ENCODE peak calls at places on chromosomes 5 and 9, in eight cellular contexts. One of them, this sample, is unnamed.

GRCh38 chr9:99235874-99236627 is 14.0 kb downstream of the SEC61B start:
- DNase-seq in mesenchymal stem cell: no peak
- DNase-seq in colonic mucosa: no peak
- DNase-seq in adipocyte: no peak
- DNase-seq in fibroblast of lung: no peak
- DNase-seq in endodermal cell: no peak
- DNase-seq in PC-3: no peak
- DNase-seq in Karpas-422: peak
- DNase-seq in this sample: no peak

GRCh38 chr5:98911221-98912040 is 17.4 kb downstream of the CHD1 start:
- DNase-seq in mesenchymal stem cell: peak
- DNase-seq in adipocyte: peak
- DNase-seq in PC-3: no peak
- DNase-seq in fibroblast of lung: no peak
- DNase-seq in endodermal cell: no peak
- DNase-seq in colonic mucosa: no peak
- DNase-seq in Karpas-422: no peak
- DNase-seq in this sample: no peak

GRCh38 chr5:39501403-39501802 is 76.6 kb upstream of the DAB2 start:
- DNase-seq in colonic mucosa: no peak
- DNase-seq in mesenchymal stem cell: peak
- DNase-seq in PC-3: peak
- DNase-seq in adipocyte: peak
- DNase-seq in Karpas-422: no peak
- DNase-seq in endodermal cell: no peak
- DNase-seq in fibroblast of lung: peak
- DNase-seq in this sample: no peak

GRCh38 chr9:123435471-123435870 is 79.5 kb downstream of the CRB2 start:
- DNase-seq in Karpas-422: no peak
- DNase-seq in PC-3: no peak
- DNase-seq in endodermal cell: peak
- DNase-seq in mesenchymal stem cell: no peak
- DNase-seq in adipocyte: no peak
- DNase-seq in fibroblast of lung: no peak
- DNase-seq in colonic mucosa: no peak
- DNase-seq in this sample: peak

GRCh38 chr9:23319092-23319491 is 506.9 kb downstream of the ELAVL2 start:
- DNase-seq in colonic mucosa: no peak
- DNase-seq in adipocyte: no peak
- DNase-seq in mesenchymal stem cell: no peak
- DNase-seq in endodermal cell: no peak
- DNase-seq in PC-3: no peak
- DNase-seq in fibroblast of lung: no peak
- DNase-seq in Karpas-422: no peak
- DNase-seq in this sample: no peak

GRCh38 chr9:110443146-110443877 is 105.6 kb upstream of the TXNDC8 start:
- DNase-seq in fibroblast of lung: peak
- DNase-seq in mesenchymal stem cell: peak
- DNase-seq in endodermal cell: no peak
- DNase-seq in Karpas-422: no peak
- DNase-seq in adipocyte: peak
- DNase-seq in PC-3: peak
- DNase-seq in colonic mucosa: no peak
- DNase-seq in this sample: peak

GRCh38 chr9:18463991-18464390 is 10.0 kb upstream of the ADAMTSL1 start:
- DNase-seq in mesenchymal stem cell: no peak
- DNase-seq in fibroblast of lung: peak
- DNase-seq in adipocyte: no peak
- DNase-seq in colonic mucosa: no peak
- DNase-seq in Karpas-422: no peak
- DNase-seq in endodermal cell: no peak
- DNase-seq in PC-3: peak
- DNase-seq in this sample: no peak

GRCh38 chr9:98795970-98796363 is 388 bp downstream of the ANKS6 start:
- DNase-seq in endodermal cell: peak
- DNase-seq in mesenchymal stem cell: peak
- DNase-seq in Karpas-422: peak
- DNase-seq in PC-3: no peak
- DNase-seq in colonic mucosa: peak
- DNase-seq in fibroblast of lung: no peak
- DNase-seq in adipocyte: peak
- DNase-seq in this sample: no peak

GRCh38 chr9:91711755-91712591 is 238.1 kb downstream of the ROR2 start:
- DNase-seq in mesenchymal stem cell: peak
- DNase-seq in PC-3: peak
- DNase-seq in colonic mucosa: no peak
- DNase-seq in endodermal cell: no peak
- DNase-seq in Karpas-422: peak
- DNase-seq in fibroblast of lung: no peak
- DNase-seq in adipocyte: no peak
- DNase-seq in this sample: no peak

GRCh38 chr5:15425802-15426201 is 74.2 kb upstream of the FBXL7 start:
- DNase-seq in colonic mucosa: no peak
- DNase-seq in mesenchymal stem cell: no peak
- DNase-seq in Karpas-422: no peak
- DNase-seq in fibroblast of lung: no peak
- DNase-seq in endodermal cell: peak
- DNase-seq in PC-3: no peak
- DNase-seq in adipocyte: peak
- DNase-seq in this sample: no peak

GRCh38 chr9:136623849-136624183 is 38.9 kb upstream of the EGFL7 start:
- DNase-seq in endodermal cell: no peak
- DNase-seq in mesenchymal stem cell: no peak
- DNase-seq in fibroblast of lung: no peak
- DNase-seq in Karpas-422: no peak
- DNase-seq in colonic mucosa: peak
- DNase-seq in adipocyte: no peak
- DNase-seq in PC-3: no peak
- DNase-seq in this sample: no peak

GRCh38 chr9:124290743-124291554 is 33.2 kb downstream of the NEK6 start:
- DNase-seq in adipocyte: no peak
- DNase-seq in endodermal cell: no peak
- DNase-seq in colonic mucosa: no peak
- DNase-seq in PC-3: no peak
- DNase-seq in fibroblast of lung: no peak
- DNase-seq in Karpas-422: no peak
- DNase-seq in mesenchymal stem cell: peak
- DNase-seq in this sample: no peak

GRCh38 chr9:19464061-19464763 is 55.4 kb downstream of the ACER2 start:
- DNase-seq in adipocyte: no peak
- DNase-seq in endodermal cell: no peak
- DNase-seq in PC-3: no peak
- DNase-seq in fibroblast of lung: no peak
- DNase-seq in mesenchymal stem cell: no peak
- DNase-seq in Karpas-422: no peak
- DNase-seq in colonic mucosa: no peak
- DNase-seq in this sample: no peak
- H3K9ac ChIP-seq in adipocyte: peak
- H3K9ac ChIP-seq in endodermal cell: no peak
- H3K9ac ChIP-seq in PC-3: no peak
- H3K9ac ChIP-seq in fibroblast of lung: no peak
- H3K9ac ChIP-seq in mesenchymal stem cell: peak
- H3K9ac ChIP-seq in Karpas-422: no peak
- H3K9ac ChIP-seq in colonic mucosa: no peak
- H3K9ac ChIP-seq in this sample: peak

GRCh38 chr9:128416432-128417019 is 4.1 kb upstream of the CERCAM start:
- DNase-seq in PC-3: no peak
- DNase-seq in fibroblast of lung: no peak
- DNase-seq in adipocyte: no peak
- DNase-seq in endodermal cell: no peak
- DNase-seq in colonic mucosa: no peak
- DNase-seq in Karpas-422: peak
- DNase-seq in mesenchymal stem cell: no peak
- DNase-seq in this sample: no peak

GRCh38 chr9:128414461-128414860 is 6.2 kb upstream of the CERCAM start:
- DNase-seq in adipocyte: no peak
- DNase-seq in colonic mucosa: no peak
- DNase-seq in PC-3: peak
- DNase-seq in Karpas-422: no peak
- DNase-seq in endodermal cell: no peak
- DNase-seq in fibroblast of lung: no peak
- DNase-seq in mesenchymal stem cell: no peak
- DNase-seq in this sample: peak

GRCh38 chr9:128419061-128419925 is 1.4 kb upstream of the CERCAM start:
- DNase-seq in mesenchymal stem cell: peak
- DNase-seq in Karpas-422: no peak
- DNase-seq in endodermal cell: no peak
- DNase-seq in adipocyte: peak
- DNase-seq in PC-3: peak
- DNase-seq in fibroblast of lung: peak
- DNase-seq in colonic mucosa: no peak
- DNase-seq in this sample: no peak

GRCh38 chr9:128415222-128415621 is 5.4 kb upstream of the CERCAM start:
- DNase-seq in PC-3: no peak
- DNase-seq in fibroblast of lung: no peak
- DNase-seq in adipocyte: no peak
- DNase-seq in endodermal cell: no peak
- DNase-seq in Karpas-422: no peak
- DNase-seq in colonic mucosa: peak
- DNase-seq in mesenchymal stem cell: no peak
- DNase-seq in this sample: no peak

DNA sequence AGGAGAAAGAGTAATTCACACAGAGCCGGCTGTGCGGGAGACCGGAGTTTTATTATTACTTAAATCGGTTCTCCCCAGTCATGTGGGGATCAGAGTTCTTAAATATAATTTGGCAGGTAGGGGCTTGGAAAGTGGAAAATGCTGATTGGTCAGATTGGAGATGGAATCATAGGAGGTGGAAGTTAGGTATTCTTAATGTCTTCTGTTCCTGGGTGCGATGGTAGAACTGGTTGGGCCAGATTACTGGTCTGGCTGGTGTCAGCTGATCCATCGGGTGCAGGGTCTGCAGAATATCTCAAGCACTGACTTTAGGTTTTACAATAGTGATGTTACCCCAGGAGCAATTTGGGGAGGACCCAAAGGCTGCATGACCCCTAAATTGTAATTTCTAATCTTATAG is 4.6 kb upstream of the CERCAM start:
- DNase-seq in adipocyte: no peak
- DNase-seq in PC-3: peak
- DNase-seq in endodermal cell: no peak
- DNase-seq in Karpas-422: no peak
- DNase-seq in fibroblast of lung: no peak
- DNase-seq in colonic mucosa: no peak
- DNase-seq in mesenchymal stem cell: no peak
- DNase-seq in this sample: no peak
- H3K9ac ChIP-seq in adipocyte: no peak
- H3K9ac ChIP-seq in PC-3: no peak
- H3K9ac ChIP-seq in endodermal cell: no peak
- H3K9ac ChIP-seq in Karpas-422: no peak
- H3K9ac ChIP-seq in fibroblast of lung: no peak
- H3K9ac ChIP-seq in colonic mucosa: no peak
- H3K9ac ChIP-seq in mesenchymal stem cell: no peak
- H3K9ac ChIP-seq in this sample: no peak

DNA sequence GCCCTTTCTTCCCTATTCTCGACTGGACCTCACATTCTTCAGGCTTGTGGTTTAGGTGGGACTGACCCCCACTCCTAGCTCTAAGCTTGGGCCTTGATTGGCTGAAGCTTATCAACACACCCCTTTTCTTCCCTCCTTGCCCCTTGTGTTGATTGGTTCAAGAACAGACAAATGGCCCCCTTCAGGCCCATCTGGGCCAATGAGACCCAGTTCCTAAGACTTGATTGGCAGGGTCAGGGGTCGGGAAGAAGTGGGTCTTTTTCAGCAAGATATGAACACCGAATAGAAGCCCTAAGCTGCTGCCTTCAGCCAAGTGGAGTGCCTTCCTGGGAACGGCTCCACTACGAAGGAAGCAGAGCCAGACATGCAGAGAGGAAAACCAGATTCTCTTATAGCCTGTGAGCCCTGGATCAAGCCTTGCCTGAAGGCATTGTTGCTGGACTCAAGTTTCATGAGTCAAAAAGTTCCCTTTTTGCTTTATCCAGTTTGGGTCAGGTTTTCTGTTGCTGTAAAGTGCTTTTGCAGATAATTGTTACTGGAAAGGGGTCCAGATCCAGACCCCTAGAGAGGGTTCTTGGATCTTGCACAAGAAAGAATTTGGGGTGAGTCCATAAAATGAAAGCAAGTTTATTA is 22.4 kb upstream of the NCS1 start:
- DNase-seq in Karpas-422: no peak
- DNase-seq in PC-3: no peak
- DNase-seq in fibroblast of lung: no peak
- DNase-seq in mesenchymal stem cell: no peak
- DNase-seq in endodermal cell: peak
- DNase-seq in colonic mucosa: no peak
- DNase-seq in adipocyte: no peak
- DNase-seq in this sample: no peak
- H3K9ac ChIP-seq in Karpas-422: no peak
- H3K9ac ChIP-seq in PC-3: no peak
- H3K9ac ChIP-seq in fibroblast of lung: no peak
- H3K9ac ChIP-seq in mesenchymal stem cell: no peak
- H3K9ac ChIP-seq in endodermal cell: no peak
- H3K9ac ChIP-seq in colonic mucosa: no peak
- H3K9ac ChIP-seq in adipocyte: no peak
- H3K9ac ChIP-seq in this sample: no peak

DNA sequence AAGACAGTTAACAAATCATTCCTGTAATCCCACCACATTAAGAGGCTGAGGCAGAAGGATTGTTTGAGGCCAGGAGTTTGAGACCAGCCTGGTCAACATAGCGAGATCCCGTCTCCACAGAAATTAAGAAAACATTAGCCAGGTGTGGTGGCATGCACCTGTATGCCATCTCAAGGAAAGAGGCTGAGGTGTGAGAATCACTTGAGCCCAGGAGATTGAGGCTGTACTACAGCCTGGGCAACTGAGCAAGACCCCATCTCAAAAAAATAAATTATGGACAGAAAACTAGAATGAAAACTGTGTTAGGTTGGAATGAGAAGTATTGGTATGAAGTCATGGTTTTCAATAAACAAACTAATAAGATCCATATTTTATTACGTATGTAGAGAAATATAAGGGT is 23.0 kb upstream of the AK3 start:
- DNase-seq in fibroblast of lung: no peak
- DNase-seq in PC-3: no peak
- DNase-seq in adipocyte: no peak
- DNase-seq in mesenchymal stem cell: no peak
- DNase-seq in Karpas-422: no peak
- DNase-seq in colonic mucosa: no peak
- DNase-seq in endodermal cell: no peak
- DNase-seq in this sample: no peak
- H3K9ac ChIP-seq in fibroblast of lung: no peak
- H3K9ac ChIP-seq in PC-3: no peak
- H3K9ac ChIP-seq in adipocyte: no peak
- H3K9ac ChIP-seq in mesenchymal stem cell: no peak
- H3K9ac ChIP-seq in Karpas-422: no peak
- H3K9ac ChIP-seq in colonic mucosa: no peak
- H3K9ac ChIP-seq in endodermal cell: no peak
- H3K9ac ChIP-seq in this sample: no peak

This sample was measured in HepG2.